ENCODE peak calls at places on chromosome 15, in five cellular contexts. One of them, this sample, is unnamed.

GRCh38 chr15:40291088-40291574 is 8.3 kb upstream of the ANKRD63 start:
- DNase-seq in K562: peak
- DNase-seq in breast epithelium: no peak
- DNase-seq in sigmoid colon: peak
- DNase-seq in IMR-90: peak
- DNase-seq in this sample: no peak

GRCh38 chr15:92077353-92078080 is 224.0 kb downstream of the SLCO3A1 start:
- DNase-seq in breast epithelium: peak
- DNase-seq in sigmoid colon: peak
- DNase-seq in K562: peak
- DNase-seq in IMR-90: peak
- DNase-seq in this sample: peak

GRCh38 chr15:71055461-71055860 is 59.8 kb upstream of the THSD4 start:
- DNase-seq in breast epithelium: no peak
- DNase-seq in K562: no peak
- DNase-seq in sigmoid colon: no peak
- DNase-seq in IMR-90: peak
- DNase-seq in this sample: no peak

GRCh38 chr15:99434506-99435137 is 131.2 kb upstream of the MEF2A start:
- DNase-seq in breast epithelium: no peak
- DNase-seq in sigmoid colon: peak
- DNase-seq in IMR-90: no peak
- DNase-seq in K562: no peak
- DNase-seq in this sample: no peak

GRCh38 chr15:65085990-65086679 is 9.6 kb downstream of the KBTBD13 start:
- DNase-seq in breast epithelium: peak
- DNase-seq in IMR-90: peak
- DNase-seq in K562: peak
- DNase-seq in sigmoid colon: peak
- DNase-seq in this sample: no peak

GRCh38 chr15:35738370-35738769 is 192.4 kb upstream of the DPH6 start:
- DNase-seq in sigmoid colon: no peak
- DNase-seq in IMR-90: peak
- DNase-seq in K562: no peak
- DNase-seq in breast epithelium: no peak
- DNase-seq in this sample: no peak

GRCh38 chr15:35753486-35753885 is 207.5 kb upstream of the DPH6 start:
- DNase-seq in K562: no peak
- DNase-seq in breast epithelium: no peak
- DNase-seq in IMR-90: peak
- DNase-seq in sigmoid colon: no peak
- DNase-seq in this sample: peak

GRCh38 chr15:71660501-71660900 is 149.9 kb upstream of the NR2E3 start:
- DNase-seq in breast epithelium: peak
- DNase-seq in sigmoid colon: no peak
- DNase-seq in K562: no peak
- DNase-seq in IMR-90: no peak
- DNase-seq in this sample: no peak

GRCh38 chr15:69760890-69761568 is 308.4 kb downstream of the RPLP1 start:
- DNase-seq in breast epithelium: peak
- DNase-seq in K562: no peak
- DNase-seq in IMR-90: peak
- DNase-seq in sigmoid colon: peak
- DNase-seq in this sample: peak

GRCh38 chr15:45183001-45183400 is 4.8 kb downstream of the SHF start:
- DNase-seq in breast epithelium: no peak
- DNase-seq in IMR-90: no peak
- DNase-seq in K562: no peak
- DNase-seq in sigmoid colon: no peak
- DNase-seq in this sample: no peak

GRCh38 chr15:53520867-53521525 is 238.5 kb downstream of the WDR72 start:
- DNase-seq in breast epithelium: no peak
- DNase-seq in K562: no peak
- DNase-seq in sigmoid colon: no peak
- DNase-seq in IMR-90: no peak
- DNase-seq in this sample: no peak

GRCh38 chr15:29270976-29271375 is 1.4 kb upstream of the NSMCE3 start:
- DNase-seq in breast epithelium: no peak
- DNase-seq in K562: no peak
- DNase-seq in IMR-90: peak
- DNase-seq in sigmoid colon: no peak
- DNase-seq in this sample: no peak

GRCh38 chr15:96326551-96327154 is 3.8 kb upstream of the NR2F2 start:
- DNase-seq in sigmoid colon: peak
- DNase-seq in K562: peak
- DNase-seq in IMR-90: no peak
- DNase-seq in breast epithelium: peak
- DNase-seq in this sample: no peak

GRCh38 chr15:82298520-82298919 is 35.9 kb downstream of the SAXO2 start:
- DNase-seq in sigmoid colon: no peak
- DNase-seq in IMR-90: no peak
- DNase-seq in K562: no peak
- DNase-seq in breast epithelium: no peak
- DNase-seq in this sample: no peak

GRCh38 chr15:74657846-74658245 is 38.0 kb downstream of the EDC3 start:
- DNase-seq in K562: peak
- DNase-seq in IMR-90: peak
- DNase-seq in sigmoid colon: no peak
- DNase-seq in breast epithelium: no peak
- DNase-seq in this sample: no peak

GRCh38 chr15:40511093-40511471 is 40.3 kb downstream of the CHST14 start:
- DNase-seq in sigmoid colon: no peak
- DNase-seq in breast epithelium: no peak
- DNase-seq in K562: no peak
- DNase-seq in IMR-90: no peak
- DNase-seq in this sample: no peak

GRCh38 chr15:69677403-69677802 is 224.8 kb downstream of the RPLP1 start:
- DNase-seq in sigmoid colon: no peak
- DNase-seq in K562: no peak
- DNase-seq in IMR-90: no peak
- DNase-seq in breast epithelium: no peak
- DNase-seq in this sample: no peak

GRCh38 chr15:80404057-80404718 is at the start of gene ARNT2:
- DNase-seq in K562: no peak
- DNase-seq in IMR-90: peak
- DNase-seq in sigmoid colon: no peak
- DNase-seq in breast epithelium: no peak
- DNase-seq in this sample: peak

GRCh38 chr15:100572362-100572983 is 29.5 kb downstream of the LINS1 start:
- DNase-seq in sigmoid colon: no peak
- DNase-seq in breast epithelium: no peak
- DNase-seq in IMR-90: peak
- DNase-seq in K562: no peak
- DNase-seq in this sample: no peak

GRCh38 chr15:100570282-100570681 is 31.7 kb downstream of the LINS1 start:
- DNase-seq in sigmoid colon: no peak
- DNase-seq in IMR-90: peak
- DNase-seq in K562: peak
- DNase-seq in breast epithelium: no peak
- DNase-seq in this sample: no peak

GRCh38 chr15:100571592-100572167 is 30.3 kb downstream of the LINS1 start:
- DNase-seq in IMR-90: no peak
- DNase-seq in sigmoid colon: no peak
- DNase-seq in K562: no peak
- DNase-seq in breast epithelium: no peak
- DNase-seq in this sample: no peak

GRCh38 chr15:100569406-100569805 is 32.6 kb downstream of the LINS1 start:
- DNase-seq in breast epithelium: no peak
- DNase-seq in K562: no peak
- DNase-seq in IMR-90: peak
- DNase-seq in sigmoid colon: no peak
- DNase-seq in this sample: no peak

GRCh38 chr15:100570735-100571363 is 31.1 kb downstream of the LINS1 start:
- DNase-seq in K562: no peak
- DNase-seq in breast epithelium: no peak
- DNase-seq in sigmoid colon: no peak
- DNase-seq in IMR-90: no peak
- DNase-seq in this sample: no peak
- TF ChIP-seq POLR2A in K562: no peak
- TF ChIP-seq POLR2A in breast epithelium: no peak
- TF ChIP-seq POLR2A in sigmoid colon: no peak
- TF ChIP-seq POLR2A in IMR-90: no peak
- TF ChIP-seq POLR2A in this sample: no peak

GRCh38 chr15:55289573-55290360 is at the start of gene RAB27A:
- DNase-seq in K562: peak
- DNase-seq in breast epithelium: peak
- DNase-seq in sigmoid colon: peak
- DNase-seq in IMR-90: peak
- DNase-seq in this sample: peak
- TF ChIP-seq POLR2A in K562: peak
- TF ChIP-seq POLR2A in breast epithelium: no peak
- TF ChIP-seq POLR2A in sigmoid colon: no peak
- TF ChIP-seq POLR2A in IMR-90: peak
- TF ChIP-seq POLR2A in this sample: peak

DNA sequence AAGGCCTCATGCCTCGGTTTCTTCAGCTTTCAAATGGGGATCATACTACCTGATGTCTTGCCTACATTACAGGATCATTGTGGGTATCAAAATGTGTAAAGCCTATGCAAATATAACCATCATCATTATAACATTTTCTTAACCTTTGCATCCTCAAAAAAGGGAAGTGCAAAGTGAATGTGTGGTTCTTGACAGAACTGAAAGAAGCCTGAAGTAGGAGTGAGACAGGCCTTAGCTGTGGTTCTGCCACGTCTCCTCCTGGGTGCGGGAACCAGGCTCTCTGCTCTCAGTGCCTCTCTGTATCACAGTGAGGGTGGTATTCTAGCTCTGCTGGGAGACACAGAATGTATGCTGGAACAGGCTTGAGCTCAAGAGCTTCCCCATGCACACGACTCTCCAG is 316.9 kb upstream of the ICE2 start:
- DNase-seq in sigmoid colon: no peak
- DNase-seq in breast epithelium: no peak
- DNase-seq in IMR-90: no peak
- DNase-seq in K562: no peak
- DNase-seq in this sample: no peak
- TF ChIP-seq POLR2A in sigmoid colon: no peak
- TF ChIP-seq POLR2A in breast epithelium: no peak
- TF ChIP-seq POLR2A in IMR-90: no peak
- TF ChIP-seq POLR2A in K562: no peak
- TF ChIP-seq POLR2A in this sample: no peak

GRCh38 chr15:76987896-76988860 is 6.7 kb upstream of the PSTPIP1 start:
- DNase-seq in K562: peak
- DNase-seq in IMR-90: no peak
- DNase-seq in breast epithelium: no peak
- DNase-seq in sigmoid colon: peak
- DNase-seq in this sample: no peak
- TF ChIP-seq POLR2A in K562: no peak
- TF ChIP-seq POLR2A in IMR-90: no peak
- TF ChIP-seq POLR2A in breast epithelium: no peak
- TF ChIP-seq POLR2A in sigmoid colon: no peak
- TF ChIP-seq POLR2A in this sample: no peak

GRCh38 chr15:42273099-42273899 is at the start of the genes GANC and TMEM87A:
- DNase-seq in breast epithelium: peak
- DNase-seq in IMR-90: peak
- DNase-seq in K562: peak
- DNase-seq in sigmoid colon: peak
- DNase-seq in this sample: peak
- TF ChIP-seq POLR2A in breast epithelium: peak
- TF ChIP-seq POLR2A in IMR-90: peak
- TF ChIP-seq POLR2A in K562: peak
- TF ChIP-seq POLR2A in sigmoid colon: peak
- TF ChIP-seq POLR2A in this sample: peak

GRCh38 chr15:88400591-88400990 is 66.6 kb downstream of the MRPL46 start:
- DNase-seq in sigmoid colon: no peak
- DNase-seq in K562: no peak
- DNase-seq in breast epithelium: no peak
- DNase-seq in IMR-90: no peak
- DNase-seq in this sample: no peak
- TF ChIP-seq POLR2A in sigmoid colon: no peak
- TF ChIP-seq POLR2A in K562: no peak
- TF ChIP-seq POLR2A in breast epithelium: no peak
- TF ChIP-seq POLR2A in IMR-90: no peak
- TF ChIP-seq POLR2A in this sample: no peak

DNA sequence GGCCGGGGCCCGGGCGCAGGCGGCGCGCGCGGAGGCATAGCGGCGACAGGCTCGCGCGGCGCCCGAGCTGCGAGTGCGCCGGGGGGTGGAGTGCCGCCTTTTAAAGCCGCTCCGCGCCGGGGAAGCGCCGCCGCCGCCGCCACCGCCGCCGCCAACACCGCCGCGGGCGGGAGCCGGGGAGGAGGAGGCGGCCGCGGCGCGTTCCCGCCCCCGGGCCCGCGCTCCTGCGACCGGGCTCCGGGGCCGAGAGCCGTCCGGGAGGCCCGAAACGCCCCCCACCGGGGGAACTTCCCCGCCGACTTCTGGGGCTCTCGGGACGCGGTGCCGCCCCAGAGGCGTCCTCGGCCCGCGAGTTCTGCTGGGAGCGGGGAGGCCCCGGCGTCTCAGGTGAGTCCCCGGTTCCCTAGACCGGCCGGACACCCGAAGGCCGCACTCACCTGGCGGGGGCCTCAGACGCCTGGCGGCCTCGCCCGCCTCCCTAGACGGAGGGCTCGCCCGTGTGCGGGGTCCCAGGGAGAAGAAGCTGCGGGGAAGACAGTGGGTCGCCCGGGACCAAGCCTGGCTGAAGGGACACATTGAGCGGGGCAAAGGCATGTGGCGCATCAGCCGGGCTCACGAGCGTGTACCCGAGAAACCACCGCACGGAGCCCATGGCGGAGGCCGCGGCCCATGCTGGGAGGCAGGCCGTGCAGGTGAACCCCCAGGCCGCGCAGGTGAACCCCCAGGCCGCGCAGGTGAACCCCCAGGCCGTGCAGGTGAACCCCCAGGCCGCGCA is at the start of gene PCSK6:
- DNase-seq in IMR-90: no peak
- DNase-seq in breast epithelium: no peak
- DNase-seq in K562: peak
- DNase-seq in sigmoid colon: no peak
- DNase-seq in this sample: no peak
- TF ChIP-seq POLR2A in IMR-90: no peak
- TF ChIP-seq POLR2A in breast epithelium: no peak
- TF ChIP-seq POLR2A in K562: no peak
- TF ChIP-seq POLR2A in sigmoid colon: no peak
- TF ChIP-seq POLR2A in this sample: no peak

DNA sequence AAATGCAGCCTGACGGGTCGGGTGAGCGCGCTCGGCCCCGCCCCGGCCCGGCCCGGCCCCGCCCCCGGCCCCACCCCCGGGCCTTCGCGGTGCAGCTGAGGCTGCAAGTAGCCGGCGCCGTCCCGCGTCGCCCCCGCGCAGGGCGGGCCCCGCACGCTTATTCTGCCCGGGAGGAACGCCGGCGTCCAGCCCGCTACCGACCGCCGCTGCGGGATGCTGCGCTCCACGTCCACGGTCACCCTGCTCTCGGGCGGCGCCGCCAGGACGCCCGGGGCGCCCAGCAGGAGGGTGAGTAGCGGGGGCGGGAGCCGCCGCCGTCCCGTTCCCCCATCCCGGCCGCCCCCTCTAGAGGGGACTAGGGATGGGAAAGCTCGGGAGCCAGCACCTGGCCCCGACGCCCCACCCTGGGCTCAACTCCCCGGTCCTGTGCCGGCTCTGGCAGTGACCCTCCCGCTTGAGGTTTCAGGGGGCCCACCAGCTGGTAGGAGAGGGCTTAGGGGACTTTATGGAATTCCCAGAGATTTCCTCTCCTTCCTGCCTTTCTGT is at the start of gene MYZAP:
- DNase-seq in IMR-90: no peak
- DNase-seq in sigmoid colon: no peak
- DNase-seq in K562: peak
- DNase-seq in breast epithelium: peak
- DNase-seq in this sample: peak
- TF ChIP-seq POLR2A in IMR-90: no peak
- TF ChIP-seq POLR2A in sigmoid colon: no peak
- TF ChIP-seq POLR2A in K562: no peak
- TF ChIP-seq POLR2A in breast epithelium: no peak
- TF ChIP-seq POLR2A in this sample: no peak

This sample was measured in H54.